ENCODE peak calls at places on chromosomes 1 and 21, in four cellular contexts. One of them, this sample, is unnamed.

GRCh38 chr1:160629286-160630210 is 17.3 kb downstream of the SLAMF1 start:
- DNase-seq in tibial artery: no peak
- DNase-seq in A172: no peak
- DNase-seq in stimulated activated CD8-positive, alpha-beta memory T cell treated with anti-CD3 and anti-CD28 coated beads, Interleukin-15, amount 100 ng/mL, for 24 hours: no peak
- DNase-seq in this sample: no peak

GRCh38 chr1:10682114-10682445 is 114.4 kb downstream of the CASZ1 start:
- DNase-seq in tibial artery: no peak
- DNase-seq in A172: no peak
- DNase-seq in stimulated activated CD8-positive, alpha-beta memory T cell treated with anti-CD3 and anti-CD28 coated beads, Interleukin-15, amount 100 ng/mL, for 24 hours: no peak
- DNase-seq in this sample: no peak

GRCh38 chr1:6223617-6224016 is 12.1 kb downstream of the ICMT start:
- DNase-seq in tibial artery: no peak
- DNase-seq in A172: no peak
- DNase-seq in stimulated activated CD8-positive, alpha-beta memory T cell treated with anti-CD3 and anti-CD28 coated beads, Interleukin-15, amount 100 ng/mL, for 24 hours: no peak
- DNase-seq in this sample: no peak

GRCh38 chr1:18575620-18576019 is 55.0 kb upstream of the PAX7 start:
- DNase-seq in tibial artery: no peak
- DNase-seq in A172: no peak
- DNase-seq in stimulated activated CD8-positive, alpha-beta memory T cell treated with anti-CD3 and anti-CD28 coated beads, Interleukin-15, amount 100 ng/mL, for 24 hours: peak; percentile 23
- DNase-seq in this sample: no peak

GRCh38 chr1:23167353-23168078 is 1.1 kb downstream of the LUZP1 start:
- DNase-seq in tibial artery: peak; percentile 73
- DNase-seq in A172: no peak
- DNase-seq in stimulated activated CD8-positive, alpha-beta memory T cell treated with anti-CD3 and anti-CD28 coated beads, Interleukin-15, amount 100 ng/mL, for 24 hours: no peak
- DNase-seq in this sample: peak; percentile 41

GRCh38 chr21:37281579-37281978 is 14.4 kb upstream of the VPS26C start:
- DNase-seq in tibial artery: no peak
- DNase-seq in A172: no peak
- DNase-seq in stimulated activated CD8-positive, alpha-beta memory T cell treated with anti-CD3 and anti-CD28 coated beads, Interleukin-15, amount 100 ng/mL, for 24 hours: no peak
- DNase-seq in this sample: no peak

GRCh38 chr1:232622378-232622777 is 7.6 kb downstream of the SIPA1L2 start:
- DNase-seq in tibial artery: no peak
- DNase-seq in A172: no peak
- DNase-seq in stimulated activated CD8-positive, alpha-beta memory T cell treated with anti-CD3 and anti-CD28 coated beads, Interleukin-15, amount 100 ng/mL, for 24 hours: no peak
- DNase-seq in this sample: no peak

GRCh38 chr1:205578780-205579571 is 52.8 kb downstream of the ELK4 start:
- DNase-seq in tibial artery: peak; percentile 39
- DNase-seq in A172: no peak
- DNase-seq in stimulated activated CD8-positive, alpha-beta memory T cell treated with anti-CD3 and anti-CD28 coated beads, Interleukin-15, amount 100 ng/mL, for 24 hours: no peak
- DNase-seq in this sample: no peak

GRCh38 chr1:201471772-201472171 is 2.8 kb upstream of the PHLDA3 start:
- DNase-seq in tibial artery: no peak
- DNase-seq in A172: no peak
- DNase-seq in stimulated activated CD8-positive, alpha-beta memory T cell treated with anti-CD3 and anti-CD28 coated beads, Interleukin-15, amount 100 ng/mL, for 24 hours: no peak
- DNase-seq in this sample: no peak

GRCh38 chr21:33325222-33326067 is 675 bp downstream of the IFNAR1 start:
- DNase-seq in tibial artery: peak; percentile 82
- DNase-seq in A172: peak; percentile 70
- DNase-seq in stimulated activated CD8-positive, alpha-beta memory T cell treated with anti-CD3 and anti-CD28 coated beads, Interleukin-15, amount 100 ng/mL, for 24 hours: peak; percentile 42
- DNase-seq in this sample: peak; percentile 47

GRCh38 chr1:6343506-6344405 is 49.8 kb downstream of the ACOT7 start:
- DNase-seq in tibial artery: no peak
- DNase-seq in A172: peak; percentile 87
- DNase-seq in stimulated activated CD8-positive, alpha-beta memory T cell treated with anti-CD3 and anti-CD28 coated beads, Interleukin-15, amount 100 ng/mL, for 24 hours: no peak
- DNase-seq in this sample: no peak

GRCh38 chr1:235326719-235327558 is 1.0 kb downstream of the ARID4B start:
- DNase-seq in tibial artery: peak; percentile 72
- DNase-seq in A172: peak; percentile 30
- DNase-seq in stimulated activated CD8-positive, alpha-beta memory T cell treated with anti-CD3 and anti-CD28 coated beads, Interleukin-15, amount 100 ng/mL, for 24 hours: peak; percentile 9
- DNase-seq in this sample: peak; percentile 46

GRCh38 chr1:201461193-201461657 is 7.8 kb downstream of the PHLDA3 start:
- DNase-seq in tibial artery: peak; percentile 87
- DNase-seq in A172: peak; percentile 100
- DNase-seq in stimulated activated CD8-positive, alpha-beta memory T cell treated with anti-CD3 and anti-CD28 coated beads, Interleukin-15, amount 100 ng/mL, for 24 hours: no peak
- DNase-seq in this sample: no peak

GRCh38 chr1:59565611-59566410 is 248.9 kb upstream of the HOOK1 start:
- DNase-seq in tibial artery: no peak
- DNase-seq in A172: peak; percentile 95
- DNase-seq in stimulated activated CD8-positive, alpha-beta memory T cell treated with anti-CD3 and anti-CD28 coated beads, Interleukin-15, amount 100 ng/mL, for 24 hours: no peak
- DNase-seq in this sample: no peak

GRCh38 chr1:227913446-227913968 is 34.2 kb downstream of the WNT9A start:
- DNase-seq in tibial artery: no peak
- DNase-seq in A172: no peak
- DNase-seq in stimulated activated CD8-positive, alpha-beta memory T cell treated with anti-CD3 and anti-CD28 coated beads, Interleukin-15, amount 100 ng/mL, for 24 hours: no peak
- DNase-seq in this sample: no peak

GRCh38 chr1:189409774-189410173 is 1067.9 kb downstream of the BRINP3 start:
- DNase-seq in tibial artery: no peak
- DNase-seq in A172: no peak
- DNase-seq in stimulated activated CD8-positive, alpha-beta memory T cell treated with anti-CD3 and anti-CD28 coated beads, Interleukin-15, amount 100 ng/mL, for 24 hours: no peak
- DNase-seq in this sample: no peak

GRCh38 chr21:45169001-45169400 is 94.6 kb downstream of the ADARB1 start:
- DNase-seq in tibial artery: no peak
- DNase-seq in A172: no peak
- DNase-seq in stimulated activated CD8-positive, alpha-beta memory T cell treated with anti-CD3 and anti-CD28 coated beads, Interleukin-15, amount 100 ng/mL, for 24 hours: no peak
- DNase-seq in this sample: no peak

GRCh38 chr21:44593598-44594405 is 1.5 kb upstream of the KRTAP10-6 start:
- DNase-seq in tibial artery: peak; percentile 40
- DNase-seq in A172: no peak
- DNase-seq in stimulated activated CD8-positive, alpha-beta memory T cell treated with anti-CD3 and anti-CD28 coated beads, Interleukin-15, amount 100 ng/mL, for 24 hours: no peak
- DNase-seq in this sample: no peak

GRCh38 chr1:114710360-114710759 is 6.2 kb downstream of the NRAS start:
- DNase-seq in tibial artery: no peak
- DNase-seq in A172: no peak
- DNase-seq in stimulated activated CD8-positive, alpha-beta memory T cell treated with anti-CD3 and anti-CD28 coated beads, Interleukin-15, amount 100 ng/mL, for 24 hours: no peak
- DNase-seq in this sample: no peak

GRCh38 chr1:236147521-236148470 is 5.5 kb downstream of the GPR137B start:
- DNase-seq in tibial artery: no peak
- DNase-seq in A172: no peak
- DNase-seq in stimulated activated CD8-positive, alpha-beta memory T cell treated with anti-CD3 and anti-CD28 coated beads, Interleukin-15, amount 100 ng/mL, for 24 hours: no peak
- DNase-seq in this sample: no peak

GRCh38 chr1:78369546-78369945 is 121.2 kb upstream of the PTGFR start:
- DNase-seq in tibial artery: no peak
- DNase-seq in A172: no peak
- DNase-seq in stimulated activated CD8-positive, alpha-beta memory T cell treated with anti-CD3 and anti-CD28 coated beads, Interleukin-15, amount 100 ng/mL, for 24 hours: no peak
- DNase-seq in this sample: no peak

GRCh38 chr1:168220470-168220871 is 5.3 kb upstream of the SFT2D2 start:
- DNase-seq in tibial artery: no peak
- DNase-seq in A172: no peak
- DNase-seq in stimulated activated CD8-positive, alpha-beta memory T cell treated with anti-CD3 and anti-CD28 coated beads, Interleukin-15, amount 100 ng/mL, for 24 hours: no peak
- DNase-seq in this sample: no peak

GRCh38 chr1:54980528-54981241 is at the start of gene TMEM61:
- DNase-seq in tibial artery: no peak
- DNase-seq in A172: no peak
- DNase-seq in stimulated activated CD8-positive, alpha-beta memory T cell treated with anti-CD3 and anti-CD28 coated beads, Interleukin-15, amount 100 ng/mL, for 24 hours: no peak
- DNase-seq in this sample: no peak

GRCh38 chr1:110593905-110594304 is 12.3 kb downstream of the KCNA2 start:
- DNase-seq in tibial artery: no peak
- DNase-seq in A172: no peak
- DNase-seq in stimulated activated CD8-positive, alpha-beta memory T cell treated with anti-CD3 and anti-CD28 coated beads, Interleukin-15, amount 100 ng/mL, for 24 hours: no peak
- DNase-seq in this sample: no peak

GRCh38 chr1:220970311-220970710 is 91.1 kb downstream of the HLX start:
- DNase-seq in tibial artery: no peak
- DNase-seq in A172: peak; percentile 20
- DNase-seq in stimulated activated CD8-positive, alpha-beta memory T cell treated with anti-CD3 and anti-CD28 coated beads, Interleukin-15, amount 100 ng/mL, for 24 hours: no peak
- DNase-seq in this sample: no peak

GRCh38 chr1:115021145-115021544 is 8.5 kb upstream of the TSHB start:
- DNase-seq in tibial artery: no peak
- DNase-seq in A172: no peak
- DNase-seq in stimulated activated CD8-positive, alpha-beta memory T cell treated with anti-CD3 and anti-CD28 coated beads, Interleukin-15, amount 100 ng/mL, for 24 hours: no peak
- DNase-seq in this sample: no peak

GRCh38 chr1:170063109-170063826 is 11.2 kb downstream of the KIFAP3 start:
- DNase-seq in tibial artery: no peak
- DNase-seq in A172: peak; percentile 94
- DNase-seq in stimulated activated CD8-positive, alpha-beta memory T cell treated with anti-CD3 and anti-CD28 coated beads, Interleukin-15, amount 100 ng/mL, for 24 hours: no peak
- DNase-seq in this sample: no peak

GRCh38 chr1:213676741-213677140 is 311.0 kb upstream of the PROX1 start:
- DNase-seq in tibial artery: no peak
- DNase-seq in A172: no peak
- DNase-seq in stimulated activated CD8-positive, alpha-beta memory T cell treated with anti-CD3 and anti-CD28 coated beads, Interleukin-15, amount 100 ng/mL, for 24 hours: no peak
- DNase-seq in this sample: no peak

GRCh38 chr21:39083377-39084008 is 99.8 kb downstream of the PSMG1 start:
- DNase-seq in tibial artery: no peak
- DNase-seq in A172: no peak
- DNase-seq in stimulated activated CD8-positive, alpha-beta memory T cell treated with anti-CD3 and anti-CD28 coated beads, Interleukin-15, amount 100 ng/mL, for 24 hours: no peak
- DNase-seq in this sample: no peak

GRCh38 chr21:43645987-43646386 is 13.3 kb downstream of the HSF2BP start:
- DNase-seq in tibial artery: no peak
- DNase-seq in A172: no peak
- DNase-seq in stimulated activated CD8-positive, alpha-beta memory T cell treated with anti-CD3 and anti-CD28 coated beads, Interleukin-15, amount 100 ng/mL, for 24 hours: no peak
- DNase-seq in this sample: no peak

GRCh38 chr1:234114648-234115307 is 210.3 kb downstream of the SLC35F3 start:
- DNase-seq in tibial artery: no peak
- DNase-seq in A172: peak; percentile 67
- DNase-seq in stimulated activated CD8-positive, alpha-beta memory T cell treated with anti-CD3 and anti-CD28 coated beads, Interleukin-15, amount 100 ng/mL, for 24 hours: no peak
- DNase-seq in this sample: no peak

GRCh38 chr21:46122241-46122671 is 24.3 kb downstream of the COL6A2 start:
- DNase-seq in tibial artery: peak; percentile 66
- DNase-seq in A172: peak; percentile 79
- DNase-seq in stimulated activated CD8-positive, alpha-beta memory T cell treated with anti-CD3 and anti-CD28 coated beads, Interleukin-15, amount 100 ng/mL, for 24 hours: no peak
- DNase-seq in this sample: no peak

GRCh38 chr1:11691302-11691914 is at the start of gene DRAXIN:
- DNase-seq in tibial artery: no peak
- DNase-seq in A172: no peak
- DNase-seq in stimulated activated CD8-positive, alpha-beta memory T cell treated with anti-CD3 and anti-CD28 coated beads, Interleukin-15, amount 100 ng/mL, for 24 hours: no peak
- DNase-seq in this sample: peak; percentile 21

GRCh38 chr1:55400560-55400959 is 185.4 kb upstream of the USP24 start:
- DNase-seq in tibial artery: no peak
- DNase-seq in A172: no peak
- DNase-seq in stimulated activated CD8-positive, alpha-beta memory T cell treated with anti-CD3 and anti-CD28 coated beads, Interleukin-15, amount 100 ng/mL, for 24 hours: no peak
- DNase-seq in this sample: no peak

GRCh38 chr1:38569932-38570356 is 289.6 kb downstream of the RRAGC start:
- DNase-seq in tibial artery: no peak
- DNase-seq in A172: no peak
- DNase-seq in stimulated activated CD8-positive, alpha-beta memory T cell treated with anti-CD3 and anti-CD28 coated beads, Interleukin-15, amount 100 ng/mL, for 24 hours: no peak
- DNase-seq in this sample: no peak

GRCh38 chr1:200099040-200099439 is 71.5 kb downstream of the NR5A2 start:
- DNase-seq in tibial artery: no peak
- DNase-seq in A172: no peak
- DNase-seq in stimulated activated CD8-positive, alpha-beta memory T cell treated with anti-CD3 and anti-CD28 coated beads, Interleukin-15, amount 100 ng/mL, for 24 hours: no peak
- DNase-seq in this sample: no peak

GRCh38 chr1:71490432-71490831 is 409.6 kb upstream of the ZRANB2 start:
- DNase-seq in tibial artery: no peak
- DNase-seq in A172: peak; percentile 21
- DNase-seq in stimulated activated CD8-positive, alpha-beta memory T cell treated with anti-CD3 and anti-CD28 coated beads, Interleukin-15, amount 100 ng/mL, for 24 hours: no peak
- DNase-seq in this sample: no peak

This sample was measured in activated gamma-delta T cell.